ENCODE peak calls at places on chromosomes 1 and 21, in ten cellular contexts. V is psoas muscle; D is activated CD4-positive, alpha-beta T cell treated with anti-CD3 and anti-CD28 coated beads, Interleukin-2, amount 10 ng/mL, durations not matched to agents 24 days and 14 days; W is omental fat pad; H is neural progenitor cell; P is Right ventricle myocardium superior; T is GM12865; I is heart right ventricle; R is GM12892; Q is Jurkat, Clone E6-1. X is an unnamed sample.

GRCh38 chr1:78483903-78484302 is 6.9 kb upstream of the PTGFR start:
- DNase-seq in P (peak; percentile 36), Q (no peak), R (no peak), W (no peak), T (no peak), H (peak; percentile 26), D (no peak), I (no peak), V (no peak), X (no peak)

GRCh38 chr1:156177918-156178654 is 15.8 kb upstream of the SLC25A44 start:
- DNase-seq in I (no peak), Q (peak; percentile 98), T (no peak), D (no peak), W (no peak), H (no peak), V (no peak), P (no peak), R (no peak), X (no peak)

GRCh38 chr21:32494946-32495703 is 82.6 kb downstream of the EVA1C start:
- DNase-seq in D (no peak), T (no peak), Q (no peak), R (no peak), I (no peak), P (no peak), W (no peak), V (no peak), H (no peak), X (no peak)

GRCh38 chr1:214076341-214077035 is 88.7 kb downstream of the PROX1 start:
- DNase-seq in V (no peak), H (no peak), T (no peak), P (no peak), Q (no peak), R (no peak), D (no peak), I (no peak), W (no peak), X (no peak)

GRCh38 chr1:57982852-57983251 is 559.0 kb upstream of the DAB1 start:
- DNase-seq in P (no peak), D (no peak), V (no peak), W (no peak), I (no peak), H (no peak), T (no peak), Q (no peak), R (no peak), X (no peak)

GRCh38 chr21:36849461-36849860 is 117.0 kb downstream of the HLCS start:
- DNase-seq in P (no peak), H (no peak), V (no peak), T (no peak), D (no peak), W (no peak), I (no peak), R (no peak), Q (no peak), X (no peak)

GRCh38 chr1:8082945-8083344 is 56.8 kb upstream of the ERRFI1 start:
- DNase-seq in P (peak; percentile 56), Q (no peak), W (no peak), T (no peak), I (no peak), D (no peak), V (peak; percentile 24), R (no peak), H (no peak), X (no peak)

GRCh38 chr1:208223136-208223535 is 21.0 kb downstream of the PLXNA2 start:
- DNase-seq in D (no peak), R (no peak), H (no peak), T (no peak), Q (no peak), P (no peak), V (no peak), I (no peak), W (no peak), X (no peak)

GRCh38 chr1:3995141-3995780 is 95.2 kb upstream of the C1orf174 start:
- DNase-seq in W (no peak), P (peak; percentile 3), V (no peak), D (no peak), Q (no peak), H (no peak), R (no peak), T (no peak), I (no peak), X (no peak)

X was measured in ureter.